ENCODE peak calls at places on chromosomes 16 and 17, in nine cellular contexts. R is stimulated activated CD4-positive, alpha-beta T cell treated with anti-CD3 and anti-CD28 coated beads, TNF-alpha, amount 100 ng/mL, for 48 hours; T is left kidney; P is NCI-H146; Y is naive thymus-derived CD4-positive, alpha-beta T cell; K is stimulated activated CD8-positive, alpha-beta memory T cell treated with anti-CD3 and anti-CD28 coated beads, Interleukin-15, amount 100 ng/mL, for 48 hours; Q is hepatic stellate cell; C is psoas muscle; L is HT-29. W is an unnamed sample.

GRCh38 chr17:81127526-81128177 is 37.7 kb upstream of the PVALEF start:
- DNase-seq in R (no peak), T (no peak), P (no peak), Y (no peak), K (no peak), Q (no peak), C (peak; percentile 54), L (no peak), W (no peak)

GRCh38 chr17:71055128-71055527 is 885.8 kb downstream of the KCNJ2 start:
- DNase-seq in R (no peak), T (no peak), P (no peak), Y (no peak), K (no peak), Q (peak; percentile 6), C (no peak), L (peak; percentile 5), W (no peak)

GRCh38 chr17:3895354-3895753 is 2.5 kb upstream of the CAMKK1 start:
- DNase-seq in R (no peak), T (no peak), P (no peak), Y (no peak), K (no peak), Q (no peak), C (no peak), L (no peak), W (no peak)

GRCh38 chr17:39601758-39602532 is 5.8 kb downstream of the NEUROD2 start:
- DNase-seq in R (no peak), T (no peak), P (no peak), Y (no peak), K (no peak), Q (no peak), C (no peak), L (no peak), W (no peak)

GRCh38 chr17:37744961-37745800 is at the start of gene HNF1B:
- DNase-seq in R (no peak), T (peak; percentile 90), P (no peak), Y (no peak), K (no peak), Q (no peak), C (no peak), L (peak; percentile 92), W (no peak)

GRCh38 chr16:87278191-87279093 is 38.8 kb downstream of the C16orf95 start:
- DNase-seq in R (peak; percentile 21), T (peak; percentile 94), P (peak; percentile 17), Y (no peak), K (peak; percentile 19), Q (peak; percentile 92), C (peak; percentile 83), L (peak; percentile 76), W (peak; percentile 66)

GRCh38 chr17:49859991-49860953 is 12.4 kb upstream of the TAC4 start:
- DNase-seq in R (no peak), T (no peak), P (no peak), Y (no peak), K (no peak), Q (no peak), C (no peak), L (peak; percentile 55), W (no peak)

GRCh38 chr16:84196101-84196500 is 5.1 kb downstream of the ADAD2 start:
- DNase-seq in R (no peak), T (no peak), P (no peak), Y (no peak), K (no peak), Q (no peak), C (no peak), L (no peak), W (no peak)

GRCh38 chr16:81816793-81817210 is 37.7 kb downstream of the PLCG2 start:
- DNase-seq in R (no peak), T (no peak), P (no peak), Y (no peak), K (no peak), Q (no peak), C (no peak), L (no peak), W (no peak)